ENCODE peak calls at places on chromosomes 2 and 18, in four cellular contexts. I is GM23338; U is stimulated activated CD4-positive, alpha-beta T cell treated with anti-CD3 and anti-CD28 coated beads, Interleukin-15, amount 100 ng/mL, for 1 hour; D is OCI-LY7. R is an unnamed sample.

GRCh38 chr2:122960727-122961641 is 1064.1 kb upstream of the CNTNAP5 start:
- DNase-seq in I (no peak), U (no peak), D (no peak), R (no peak)

GRCh38 chr2:191656389-191656788 is 21.5 kb upstream of the NABP1 start:
- DNase-seq in I (no peak), U (no peak), D (no peak), R (no peak)

GRCh38 chr18:39799010-39799409 is 2156.0 kb upstream of the PIK3C3 start:
- DNase-seq in I (peak; percentile 51), U (no peak), D (no peak), R (no peak)

GRCh38 chr2:54239427-54239826 is 16.6 kb downstream of the TSPYL6 start:
- DNase-seq in I (no peak), U (no peak), D (no peak), R (no peak)

GRCh38 chr2:191265311-191266170 is 20.3 kb downstream of the MYO1B start:
- DNase-seq in I (no peak), U (no peak), D (no peak), R (no peak)

GRCh38 chr2:171529914-171530313 is 7.6 kb downstream of the CYBRD1 start:
- DNase-seq in I (peak; percentile 49), U (no peak), D (peak; percentile 22), R (peak; percentile 10)

GRCh38 chr2:74696758-74697327 is 42.8 kb downstream of the SEMA4F start:
- DNase-seq in I (no peak), U (no peak), D (no peak), R (no peak)

GRCh38 chr2:127362486-127362885 is 25.3 kb downstream of the MAP3K2 start:
- DNase-seq in I (no peak), U (no peak), D (no peak), R (no peak)

R was measured in GDM1.